ENCODE peak calls at places on chromosomes 16 and 17, in eight cellular contexts. Q is pancreas; U is stimulated activated memory B cell treated with anti-CD40 and anti-IgM and Interleukin-4, amounts not matched to agents 10 μg/mL and 1 μg/mL and 100 μg/mL, for 72 hours; H is WTC11; C is heart right ventricle; B is A549; N is PC-3; K is upper lobe of left lung. W is an unnamed sample.

GRCh38 chr17:53218723-53219122 is 604.0 kb upstream of the KIF2B start:
- ATAC-seq in Q (no peak), U (no peak), H (no peak), C (no peak), B (no peak), N (no peak), K (no peak), W (no peak)

GRCh38 chr17:12637745-12638651 is 27.7 kb upstream of the MYOCD start:
- ATAC-seq in Q (no peak), U (no peak), H (no peak), C (no peak), B (no peak), N (no peak), K (no peak), W (no peak)

GRCh38 chr16:622920-623280 is 7.9 kb upstream of the WFIKKN1 start:
- ATAC-seq in Q (no peak), U (no peak), H (peak), C (no peak), B (no peak), N (no peak), K (no peak), W (no peak)

GRCh38 chr16:75287708-75288107 is 36.3 kb upstream of the BCAR1 start:
- ATAC-seq in Q (no peak), U (no peak), H (peak), C (no peak), B (peak), N (no peak), K (peak), W (no peak)

GRCh38 chr16:84724619-84725307 is 25.0 kb downstream of the USP10 start:
- ATAC-seq in Q (no peak), U (peak), H (no peak), C (no peak), B (no peak), N (no peak), K (no peak), W (no peak)

GRCh38 chr16:8589293-8590160 is 784 bp downstream of the TMEM114 start:
- ATAC-seq in Q (peak), U (no peak), H (peak), C (no peak), B (no peak), N (no peak), K (peak), W (no peak)

GRCh38 chr16:50252082-50252611 is 14.2 kb upstream of the ADCY7 start:
- ATAC-seq in Q (no peak), U (no peak), H (no peak), C (peak), B (peak), N (no peak), K (no peak), W (peak)

GRCh38 chr16:10514369-10515055 is 65.9 kb downstream of the EMP2 start:
- ATAC-seq in Q (peak), U (no peak), H (no peak), C (peak), B (peak), N (no peak), K (peak), W (peak)

GRCh38 chr17:4858068-4858879 is 25.1 kb downstream of the MINK1 start:
- ATAC-seq in Q (peak), U (no peak), H (peak), C (peak), B (no peak), N (peak), K (no peak), W (peak)

GRCh38 chr17:59300941-59301340 is 30.5 kb upstream of the YPEL2 start:
- ATAC-seq in Q (no peak), U (peak), H (no peak), C (no peak), B (no peak), N (no peak), K (no peak), W (no peak)

GRCh38 chr17:40191237-40192208 is 14.3 kb downstream of the RAPGEFL1 start:
- ATAC-seq in Q (peak), U (peak), H (peak), C (peak), B (peak), N (peak), K (peak), W (peak)

GRCh38 chr16:20676867-20677266 is 20.6 kb downstream of the ACSM1 start:
- ATAC-seq in Q (no peak), U (no peak), H (no peak), C (no peak), B (no peak), N (no peak), K (no peak), W (no peak)

GRCh38 chr17:77109159-77110005 is 31.4 kb upstream of the SEC14L1 start:
- ATAC-seq in Q (no peak), U (no peak), H (no peak), C (peak), B (no peak), N (peak), K (no peak), W (no peak)

GRCh38 chr17:50834786-50835562 is 412 bp upstream of the WFIKKN2 start:
- ATAC-seq in Q (no peak), U (no peak), H (no peak), C (peak), B (no peak), N (no peak), K (no peak), W (no peak)

GRCh38 chr17:76560877-76561221 is 21.0 kb downstream of the PRCD start:
- ATAC-seq in Q (no peak), U (no peak), H (no peak), C (no peak), B (no peak), N (no peak), K (no peak), W (no peak)

GRCh38 chr16:4093495-4094137 is 22.6 kb downstream of the ADCY9 start:
- ATAC-seq in Q (no peak), U (no peak), H (no peak), C (peak), B (no peak), N (no peak), K (no peak), W (peak)

GRCh38 chr16:28210264-28210663 is 1.5 kb downstream of the XPO6 start:
- ATAC-seq in Q (no peak), U (no peak), H (no peak), C (no peak), B (no peak), N (no peak), K (no peak), W (no peak)

W was measured in gastroesophageal sphincter.